ENCODE peak calls at places on chromosomes 1 and 21, in seven cellular contexts. Q is HepG2, H is K562, Z is prostate gland, Y is esophagus muscularis mucosa, S is HCT116, N is GM12878. L is an unnamed sample.

GRCh38 chr1:207470927-207471326 is 16.8 kb downstream of the CR2 start:
- DNase-seq in N (no peak), Z (no peak), S (no peak), Y (no peak), Q (no peak), H (no peak), L (no peak)

GRCh38 chr1:11654571-11655262 is at the start of gene FBXO44:
- DNase-seq in S (no peak), Y (no peak), N (no peak), Q (peak), H (peak), Z (peak), L (peak)

GRCh38 chr1:203299180-203299579 is 6.1 kb upstream of the BTG2 start:
- DNase-seq in Q (no peak), Y (no peak), S (no peak), Z (no peak), H (no peak), N (no peak), L (peak)

GRCh38 chr1:1084028-1084371 is 9.9 kb upstream of the RNF223 start:
- DNase-seq in Q (no peak), Z (no peak), Y (no peak), S (no peak), N (no peak), H (no peak), L (peak)

GRCh38 chr1:220217383-220217988 is 54.8 kb downstream of the RAB3GAP2 start:
- DNase-seq in Q (peak), N (no peak), Y (no peak), Z (no peak), S (peak), H (peak), L (no peak)

GRCh38 chr1:61226791-61227567 is 144.6 kb downstream of the NFIA start:
- DNase-seq in Q (no peak), Z (peak), Y (no peak), H (no peak), S (no peak), N (no peak), L (peak)

GRCh38 chr1:28193701-28194161 is 17.2 kb upstream of the PTAFR start:
- DNase-seq in Q (peak), Y (no peak), S (no peak), N (no peak), Z (no peak), H (peak), L (no peak)

GRCh38 chr1:247368501-247368900 is 36.8 kb upstream of the ZNF496 start:
- DNase-seq in N (no peak), H (no peak), Z (no peak), Q (no peak), Y (no peak), S (no peak), L (no peak)

GRCh38 chr1:239253032-239253431 is 133.3 kb upstream of the CHRM3 start:
- DNase-seq in N (no peak), S (no peak), Q (no peak), Z (no peak), H (no peak), Y (no peak), L (no peak)

GRCh38 chr1:169892819-169893644 is 664 bp downstream of the SCYL3 start:
- DNase-seq in Z (peak), H (no peak), Y (no peak), N (no peak), S (no peak), Q (no peak), L (peak)

GRCh38 chr1:169889871-169890270 is 3.8 kb downstream of the SCYL3 start:
- DNase-seq in Q (no peak), S (no peak), Y (no peak), Z (no peak), H (no peak), N (no peak), L (no peak)

GRCh38 chr1:169891539-169891885 is 2.2 kb downstream of the SCYL3 start:
- DNase-seq in Z (no peak), Q (no peak), N (no peak), H (no peak), S (no peak), Y (no peak), L (no peak)

GRCh38 chr1:169892176-169892818 is 1.4 kb downstream of the SCYL3 start:
- DNase-seq in S (no peak), Q (no peak), N (no peak), Z (no peak), Y (no peak), H (no peak), L (no peak)

GRCh38 chr1:169890761-169891538 is 2.7 kb downstream of the SCYL3 start:
- DNase-seq in Z (peak), N (peak), S (no peak), Q (no peak), H (no peak), Y (no peak), L (peak)
- H3K4me3 ChIP-seq in Z (peak), N (peak), S (no peak), Q (no peak), H (no peak), Y (no peak), L (no peak)

DNA sequence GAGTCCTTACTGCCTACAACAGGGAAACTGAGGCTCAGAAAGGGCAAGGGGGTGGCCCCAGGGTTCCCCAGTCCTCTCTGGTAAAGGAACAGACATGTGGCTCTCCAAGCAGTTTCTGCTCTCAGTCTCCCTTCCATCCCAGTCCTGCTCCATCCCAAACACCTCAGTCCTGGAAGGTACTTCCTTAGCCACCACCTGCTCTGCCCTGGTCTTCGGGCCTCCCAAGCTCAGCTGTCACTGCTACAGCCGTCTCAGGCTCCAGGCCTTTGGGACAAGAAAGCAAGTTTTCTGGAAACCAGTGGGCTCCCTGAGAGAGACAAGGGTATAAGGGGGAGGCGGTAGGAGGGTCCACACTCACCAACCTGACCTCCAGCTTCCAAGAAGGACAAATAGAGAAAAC is 23.1 kb upstream of the ADGRB2 start:
- DNase-seq in N (no peak), Z (no peak), Q (no peak), H (no peak), Y (no peak), S (no peak), L (no peak)
- H3K27ac ChIP-seq in N (no peak), Z (no peak), Q (no peak), H (no peak), Y (peak), S (no peak), L (peak)

GRCh38 chr1:6278263-6278662 is 17.4 kb upstream of the GPR153 start:
- DNase-seq in S (no peak), N (no peak), H (no peak), Y (no peak), Q (no peak), Z (no peak), L (no peak)

GRCh38 chr1:6274622-6275139 is 13.8 kb upstream of the GPR153 start:
- DNase-seq in H (no peak), S (no peak), N (no peak), Y (no peak), Q (no peak), Z (no peak), L (no peak)

GRCh38 chr1:6276765-6277555 is 16.1 kb upstream of the GPR153 start:
- DNase-seq in N (no peak), Z (no peak), Y (no peak), S (no peak), Q (no peak), H (no peak), L (no peak)

GRCh38 chr1:6274102-6274501 is 13.2 kb upstream of the GPR153 start:
- DNase-seq in Z (no peak), Y (no peak), S (no peak), N (no peak), H (no peak), Q (no peak), L (no peak)

GRCh38 chr1:6275826-6276764 is 15.2 kb upstream of the GPR153 start:
- DNase-seq in Q (no peak), Z (no peak), S (no peak), N (no peak), H (peak), Y (no peak), L (peak)
- TF ChIP-seq POLR2AphosphoS5 in Q (no peak), Z (no peak), S (no peak), N (no peak), H (no peak), Y (peak), L (no peak)

DNA sequence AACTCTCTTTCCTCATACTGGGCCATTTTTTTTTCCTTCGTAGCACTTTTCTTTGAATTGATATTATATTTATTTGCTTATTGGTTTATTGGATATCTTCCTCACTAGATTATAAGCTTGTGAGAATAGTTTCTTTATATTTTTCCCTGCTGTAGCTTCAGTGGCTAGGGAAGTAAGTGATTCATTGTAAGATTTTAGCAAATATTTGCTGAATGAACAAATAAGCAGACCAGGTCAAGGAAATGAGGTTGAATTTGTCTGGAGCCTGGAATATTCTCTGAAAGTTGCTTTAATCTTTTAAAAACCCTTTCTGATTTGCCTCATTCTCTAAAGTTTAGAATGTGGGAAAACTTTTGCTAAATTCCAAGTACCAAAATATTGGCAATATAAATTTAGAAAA is 80.2 kb downstream of the RABGAP1L start:
- DNase-seq in Z (no peak), H (no peak), N (no peak), Q (peak), Y (no peak), S (no peak), L (no peak)
- H3K4me3 ChIP-seq in Z (no peak), H (no peak), N (no peak), Q (no peak), Y (no peak), S (peak), L (peak)

GRCh38 chr21:33053986-33054385 is 16.0 kb upstream of the OLIG1 start:
- DNase-seq in Y (no peak), Q (no peak), N (no peak), S (no peak), Z (no peak), H (no peak), L (no peak)

GRCh38 chr21:33057385-33057940 is 12.5 kb upstream of the OLIG1 start:
- DNase-seq in H (no peak), Z (no peak), N (no peak), S (no peak), Q (no peak), Y (no peak), L (no peak)

GRCh38 chr21:33061233-33061632 is 8.7 kb upstream of the OLIG1 start:
- DNase-seq in Z (no peak), Y (no peak), N (no peak), S (no peak), Q (no peak), H (no peak), L (no peak)

GRCh38 chr21:33059319-33059894 is 10.5 kb upstream of the OLIG1 start:
- DNase-seq in Q (peak), Y (no peak), S (no peak), N (no peak), H (no peak), Z (no peak), L (no peak)

DNA sequence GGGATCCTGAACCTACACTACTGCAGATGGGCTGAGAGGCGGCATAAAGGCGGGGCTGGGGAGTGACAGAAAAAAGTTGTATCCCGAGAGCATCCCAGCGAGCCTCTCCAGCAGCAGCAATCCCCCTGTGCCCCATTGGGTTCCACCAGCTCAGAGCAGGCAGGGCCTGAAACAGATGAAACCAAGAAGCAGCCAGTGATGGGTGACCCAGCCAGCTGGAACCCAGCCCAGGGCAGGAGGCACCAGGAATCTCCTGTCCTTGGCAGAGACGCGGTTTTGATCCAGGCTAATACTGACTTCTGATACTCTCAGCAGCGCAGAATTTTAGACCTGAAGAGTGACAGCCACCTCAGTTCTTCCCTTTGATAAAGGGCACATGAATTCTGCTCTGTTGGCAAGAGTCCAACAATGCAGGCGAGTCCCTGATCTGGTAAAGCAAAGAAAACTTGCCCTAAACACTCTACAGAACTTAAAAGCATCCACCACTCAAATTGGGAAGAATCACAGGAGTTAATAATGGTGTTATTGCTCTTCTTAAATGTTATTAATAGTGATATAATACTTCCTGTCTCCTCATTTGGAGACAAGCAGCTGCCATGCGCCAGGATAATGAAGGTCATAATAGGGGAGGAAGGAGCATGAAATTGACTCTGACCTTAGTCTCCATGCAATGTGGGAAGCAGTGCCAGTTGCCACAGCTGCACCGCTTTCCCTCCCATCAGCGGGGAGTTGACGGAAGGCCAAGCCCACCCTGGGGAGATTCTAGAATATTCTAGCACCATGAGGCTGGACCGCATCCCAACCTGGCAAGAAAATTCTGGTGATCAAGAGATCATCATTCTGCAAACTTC is 11.2 kb upstream of the OLIG1 start:
- DNase-seq in N (no peak), Z (peak), Y (no peak), H (no peak), Q (no peak), S (no peak), L (no peak)
- H3K27ac ChIP-seq in N (no peak), Z (no peak), Y (no peak), H (no peak), Q (no peak), S (no peak), L (no peak)

DNA sequence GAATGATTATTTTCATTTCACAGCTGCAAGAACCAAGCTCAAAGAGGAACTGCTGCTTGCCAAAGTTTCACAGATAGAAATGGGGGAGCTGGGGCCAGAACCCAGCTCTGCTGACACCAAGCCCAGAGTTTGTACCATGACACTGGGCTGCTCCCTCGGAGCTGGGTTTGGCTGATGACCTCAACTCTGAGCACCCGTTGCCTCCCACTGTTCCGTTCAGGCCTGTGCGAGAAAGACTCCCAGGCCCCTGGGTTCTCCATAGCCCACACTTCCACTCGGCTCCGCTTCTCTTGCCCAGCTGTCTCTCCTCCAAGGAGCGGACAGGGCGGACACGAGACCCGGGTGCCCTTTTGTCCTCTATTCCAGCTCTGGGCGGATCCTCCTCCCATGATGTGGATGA is 55.2 kb downstream of the NGF start:
- DNase-seq in Y (peak), Z (no peak), Q (no peak), S (no peak), H (no peak), N (no peak), L (peak)
- TF ChIP-seq POLR2AphosphoS5 in Y (peak), Z (peak), Q (no peak), S (no peak), H (no peak), N (no peak), L (no peak)

DNA sequence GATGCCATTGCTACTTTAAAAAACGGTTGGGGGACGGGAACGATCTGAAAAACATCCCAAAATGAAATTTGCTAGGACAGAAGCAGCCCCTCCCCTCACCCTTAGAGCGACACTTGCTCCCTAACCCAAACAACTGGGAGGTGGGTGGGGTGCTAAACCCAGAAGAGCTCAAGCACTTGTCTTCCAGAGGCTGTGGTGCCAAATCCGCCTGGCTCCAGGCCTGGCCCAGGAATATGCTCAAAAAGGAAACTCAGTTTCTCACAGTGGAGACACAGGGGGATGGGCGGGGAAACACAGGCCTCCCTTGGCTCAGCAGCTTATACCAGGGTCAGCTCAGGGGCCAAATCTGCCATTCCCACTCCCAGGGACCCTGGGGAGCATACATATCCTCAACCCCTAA is 658 bp upstream of the PBXIP1 start:
- DNase-seq in H (no peak), Y (no peak), S (no peak), Q (no peak), N (no peak), Z (no peak), L (no peak)
- H3K4me3 ChIP-seq in H (peak), Y (peak), S (peak), Q (peak), N (peak), Z (peak), L (peak)

GRCh38 chr1:18962121-18962721 is 5.7 kb upstream of the IFFO2 start:
- DNase-seq in S (no peak), Y (no peak), Z (peak), Q (no peak), H (no peak), N (no peak), L (peak)

GRCh38 chr1:18963968-18964367 is 7.5 kb upstream of the IFFO2 start:
- DNase-seq in S (no peak), H (no peak), Z (no peak), N (no peak), Q (no peak), Y (no peak), L (no peak)

GRCh38 chr1:18962855-18963737 is 6.6 kb upstream of the IFFO2 start:
- DNase-seq in H (no peak), N (no peak), Y (no peak), Q (no peak), Z (no peak), S (no peak), L (no peak)

GRCh38 chr1:18967066-18967690 is 10.7 kb upstream of the IFFO2 start:
- DNase-seq in N (no peak), H (no peak), Z (no peak), Q (no peak), Y (no peak), S (no peak), L (no peak)

DNA sequence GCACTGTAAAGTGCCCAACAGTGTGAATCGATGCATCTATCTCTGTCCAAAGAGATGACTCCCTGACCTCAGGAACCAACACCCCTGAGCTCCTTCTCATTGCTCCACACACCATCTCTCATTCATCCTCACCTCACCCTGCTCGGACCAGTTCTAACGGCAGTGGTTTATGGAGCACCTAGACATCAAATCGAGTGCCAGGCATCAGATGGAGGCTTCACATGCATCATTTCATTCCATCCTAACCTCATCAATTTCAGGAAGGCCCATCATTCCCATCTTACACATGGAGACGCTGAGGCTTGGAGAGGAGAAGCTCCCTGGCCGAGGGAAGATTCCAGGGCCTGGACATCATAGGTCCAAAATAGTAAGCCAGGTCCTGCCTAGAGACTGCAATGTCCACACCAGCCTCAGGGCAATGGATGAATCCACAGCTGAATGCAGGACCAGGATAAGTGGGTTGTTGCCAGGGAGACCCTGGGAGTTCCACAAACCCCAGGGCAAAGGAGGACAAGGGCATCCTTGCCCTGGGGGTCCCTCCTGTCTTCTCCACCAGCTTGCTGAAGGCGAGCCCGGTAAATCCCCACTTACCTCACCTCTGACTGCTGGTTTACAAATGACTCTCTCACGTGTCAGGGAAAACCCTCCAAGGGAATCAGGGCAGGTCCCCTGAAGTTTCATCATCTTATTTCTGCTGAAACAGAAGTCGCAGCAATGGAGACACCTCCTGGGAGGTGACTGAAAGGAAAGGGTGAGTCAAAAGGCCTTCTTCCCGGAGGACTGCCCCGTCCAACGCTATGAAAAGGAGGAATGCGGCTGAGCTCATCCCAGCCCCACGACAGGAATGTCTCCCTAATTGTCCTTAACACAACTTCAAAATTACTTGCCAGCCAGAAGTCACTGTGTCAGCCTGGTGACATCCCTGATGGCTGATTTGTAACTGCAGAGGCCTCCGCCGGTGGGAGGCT is 9.0 kb upstream of the IFFO2 start:
- DNase-seq in S (no peak), Q (no peak), N (no peak), Z (no peak), Y (no peak), H (no peak), L (no peak)
- H3K27ac ChIP-seq in S (no peak), Q (no peak), N (no peak), Z (no peak), Y (peak), H (no peak), L (no peak)

L was measured in transverse colon.